ENCODE peak calls at places on chromosomes 5 and 9, in four cellular contexts. W is A549, K is GM12878, P is IMR-90. V is an unnamed sample.

GRCh38 chr9:95012035-95012708 is 285.7 kb downstream of the AOPEP start:
- DNase-seq in W (no peak), K (no peak), P (no peak), V (no peak)

GRCh38 chr5:136034976-136035375 is 6.2 kb downstream of the TGFBI start:
- DNase-seq in W (no peak), K (no peak), P (no peak), V (no peak)

GRCh38 chr5:179608131-179608581 is 15.3 kb downstream of the HNRNPH1 start:
- DNase-seq in W (no peak), K (no peak), P (no peak), V (no peak)

GRCh38 chr9:95509851-95510529 is 6.8 kb downstream of the PTCH1 start:
- DNase-seq in W (no peak), K (no peak), P (no peak), V (no peak)

GRCh38 chr9:36401179-36401740 is 1.2 kb upstream of the RNF38 start:
- DNase-seq in W (no peak), K (peak), P (peak), V (peak)

GRCh38 chr9:113669523-113670115 is 206.1 kb downstream of the RGS3 start:
- DNase-seq in W (no peak), K (no peak), P (peak), V (no peak)

GRCh38 chr5:107948377-107948776 is 277.6 kb upstream of the EFNA5 start:
- DNase-seq in W (no peak), K (no peak), P (no peak), V (no peak)

GRCh38 chr5:120405923-120406322 is 58.2 kb upstream of the PRR16 start:
- DNase-seq in W (no peak), K (no peak), P (peak), V (no peak)

GRCh38 chr5:93790401-93790800 is 49.0 kb upstream of the POU5F2 start:
- DNase-seq in W (no peak), K (no peak), P (peak), V (no peak)

GRCh38 chr5:180333661-180334060 is 19.5 kb downstream of the GFPT2 start:
- DNase-seq in W (peak), K (no peak), P (peak), V (no peak)

GRCh38 chr5:123207321-123207645 is 118.2 kb downstream of the PRDM6 start:
- DNase-seq in W (no peak), K (no peak), P (no peak), V (no peak)

GRCh38 chr9:127626752-127627493 is 14.8 kb downstream of the STXBP1 start:
- DNase-seq in W (no peak), K (no peak), P (no peak), V (no peak)

GRCh38 chr9:16721972-16722371 is 148.5 kb downstream of the BNC2 start:
- DNase-seq in W (no peak), K (no peak), P (peak), V (no peak)

GRCh38 chr9:131951905-131952304 is 127.8 kb downstream of the MED27 start:
- DNase-seq in W (no peak), K (no peak), P (peak), V (no peak)

GRCh38 chr9:128151343-128152132 is 2.3 kb downstream of the LCN2 start:
- DNase-seq in W (no peak), K (no peak), P (no peak), V (peak)

GRCh38 chr9:20197976-20198685 is 409.3 kb upstream of the SLC24A2 start:
- DNase-seq in W (no peak), K (no peak), P (no peak), V (no peak)

DNA sequence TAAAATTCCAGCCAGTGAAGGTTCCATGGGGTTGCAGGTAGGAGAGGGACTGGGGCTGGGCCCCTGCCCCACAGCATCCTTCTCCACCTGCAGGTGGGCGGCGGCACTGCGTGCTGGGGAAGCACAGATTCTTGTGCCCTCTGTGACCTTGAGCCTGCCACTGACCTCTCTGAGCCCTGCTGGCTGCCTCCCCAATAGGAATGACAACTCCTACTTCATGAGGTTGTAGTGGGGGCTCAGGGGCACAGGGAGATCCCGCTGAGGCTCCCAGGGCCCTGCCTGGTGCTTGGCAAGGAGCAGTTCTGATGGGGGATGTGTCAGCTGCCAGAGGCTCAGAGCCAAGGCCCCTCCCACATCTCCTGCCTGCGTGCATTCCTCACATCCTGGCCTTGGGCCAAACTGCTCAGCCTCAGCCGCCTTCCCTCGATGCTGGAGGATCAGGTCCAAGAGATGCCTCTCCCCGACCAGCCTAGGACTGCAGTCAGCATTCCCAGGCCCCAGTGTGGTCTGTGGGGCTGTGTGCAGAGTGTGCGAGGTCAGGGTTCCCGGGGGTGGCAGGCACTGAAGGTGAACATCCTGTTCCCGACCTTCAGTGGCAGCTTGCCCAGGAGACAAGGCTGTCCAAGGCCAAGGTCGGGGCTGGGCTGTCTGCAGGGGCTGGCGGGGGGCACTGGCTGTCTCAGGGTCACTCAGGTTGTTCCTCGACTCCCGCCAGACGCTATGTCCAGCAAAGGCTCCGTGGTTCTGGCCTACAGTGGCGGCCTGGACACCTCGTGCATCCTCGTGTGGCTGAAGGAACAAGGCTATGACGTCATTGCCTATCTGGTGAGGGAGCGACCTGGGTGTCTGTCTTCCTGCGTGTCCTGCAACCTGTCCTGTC is 7.0 kb downstream of the ASS1 start:
- DNase-seq in W (peak), K (no peak), P (peak), V (peak)
- TF ChIP-seq ELK1 in W (no peak), K (no peak), P (no peak), V (no peak)

GRCh38 chr5:178261666-178262600 is 29.3 kb upstream of the PHYKPL start:
- DNase-seq in W (no peak), K (no peak), P (no peak), V (no peak)

GRCh38 chr5:178267245-178267644 is 34.6 kb upstream of the PHYKPL start:
- DNase-seq in W (no peak), K (no peak), P (no peak), V (no peak)

GRCh38 chr5:178266581-178266980 is 34.0 kb upstream of the PHYKPL start:
- DNase-seq in W (no peak), K (no peak), P (no peak), V (no peak)

GRCh38 chr5:178265746-178266145 is 33.1 kb upstream of the PHYKPL start:
- DNase-seq in W (no peak), K (no peak), P (no peak), V (no peak)

GRCh38 chr5:178264044-178264443 is 31.4 kb upstream of the PHYKPL start:
- DNase-seq in W (no peak), K (no peak), P (no peak), V (no peak)
- TF ChIP-seq ELK1 in W (no peak), K (no peak), P (no peak), V (no peak)

GRCh38 chr9:129933709-129934586 is 98.7 kb downstream of the USP20 start:
- DNase-seq in W (no peak), K (no peak), P (peak), V (no peak)
- TF ChIP-seq ELK1 in W (no peak), K (no peak), P (no peak), V (no peak)

GRCh38 chr9:21434202-21435014 is 5.8 kb upstream of the IFNA1 start:
- DNase-seq in W (peak), K (no peak), P (peak), V (no peak)
- TF ChIP-seq ELK1 in W (no peak), K (no peak), P (no peak), V (no peak)